ENCODE peak calls at places on chromosomes 6 and 20, in four cellular contexts. One of them, this sample, is unnamed.

GRCh38 chr6:167689751-167690150 is 137.0 kb upstream of the AFDN start:
- DNase-seq in K562: no peak
- DNase-seq in HCT116: no peak
- DNase-seq in HepG2: no peak
- DNase-seq in this sample: no peak

GRCh38 chr20:8932192-8933150 is 136.4 kb upstream of the PLCB4 start:
- DNase-seq in HepG2: no peak
- DNase-seq in K562: no peak
- DNase-seq in HCT116: no peak
- DNase-seq in this sample: no peak

GRCh38 chr20:59385461-59385860 is 85.0 kb downstream of the EDN3 start:
- DNase-seq in HepG2: no peak
- DNase-seq in K562: no peak
- DNase-seq in HCT116: no peak
- DNase-seq in this sample: no peak

GRCh38 chr6:144297498-144298166 is 12.5 kb downstream of the UTRN start:
- DNase-seq in K562: no peak
- DNase-seq in HCT116: no peak
- DNase-seq in HepG2: no peak
- DNase-seq in this sample: no peak

GRCh38 chr6:28082939-28083338 is 2.6 kb downstream of the ZNF165 start:
- DNase-seq in K562: no peak
- DNase-seq in HepG2: no peak
- DNase-seq in HCT116: no peak
- DNase-seq in this sample: no peak

GRCh38 chr20:38217791-38218565 is 42.6 kb downstream of the KIAA1755 start:
- DNase-seq in K562: no peak
- DNase-seq in HCT116: peak
- DNase-seq in HepG2: peak
- DNase-seq in this sample: no peak

GRCh38 chr6:24394777-24395437 is 7.8 kb upstream of the MRS2 start:
- DNase-seq in HepG2: no peak
- DNase-seq in HCT116: no peak
- DNase-seq in K562: no peak
- DNase-seq in this sample: no peak

GRCh38 chr6:13299909-13300308 is 28.4 kb downstream of the TBC1D7 start:
- DNase-seq in HCT116: no peak
- DNase-seq in HepG2: no peak
- DNase-seq in K562: no peak
- DNase-seq in this sample: no peak

GRCh38 chr6:161393292-161393691 is 119.4 kb upstream of the AGPAT4 start:
- DNase-seq in HCT116: no peak
- DNase-seq in K562: no peak
- DNase-seq in HepG2: no peak
- DNase-seq in this sample: no peak

GRCh38 chr6:136288566-136289326 is 900 bp downstream of the BCLAF1 start:
- DNase-seq in HepG2: peak
- DNase-seq in K562: peak
- DNase-seq in HCT116: peak
- DNase-seq in this sample: no peak

GRCh38 chr6:163652328-163652727 is 237.8 kb downstream of the QKI start:
- DNase-seq in HCT116: no peak
- DNase-seq in K562: no peak
- DNase-seq in HepG2: no peak
- DNase-seq in this sample: no peak

GRCh38 chr6:129306826-129307225 is 403.2 kb downstream of the ARHGAP18 start:
- DNase-seq in HCT116: no peak
- DNase-seq in K562: no peak
- DNase-seq in HepG2: no peak
- DNase-seq in this sample: no peak

GRCh38 chr6:46734867-46735719 is at the start of gene PLA2G7:
- DNase-seq in K562: no peak
- DNase-seq in HepG2: no peak
- DNase-seq in HCT116: no peak
- DNase-seq in this sample: no peak

GRCh38 chr6:130625825-130626500 is 201.2 kb upstream of the SMLR1 start:
- DNase-seq in HepG2: no peak
- DNase-seq in K562: no peak
- DNase-seq in HCT116: peak
- DNase-seq in this sample: no peak

GRCh38 chr6:16762547-16763477 is 1.6 kb upstream of the ATXN1 start:
- DNase-seq in K562: peak
- DNase-seq in HepG2: peak
- DNase-seq in HCT116: peak
- DNase-seq in this sample: no peak
- TF ChIP-seq TCF7L2 in K562: no peak
- TF ChIP-seq TCF7L2 in HepG2: no peak
- TF ChIP-seq TCF7L2 in HCT116: peak
- TF ChIP-seq TCF7L2 in this sample: no peak

GRCh38 chr6:33170176-33171095 is 21.8 kb downstream of the COL11A2 start:
- DNase-seq in HepG2: no peak
- DNase-seq in HCT116: no peak
- DNase-seq in K562: no peak
- DNase-seq in this sample: no peak
- TF ChIP-seq TCF7L2 in HepG2: no peak
- TF ChIP-seq TCF7L2 in HCT116: no peak
- TF ChIP-seq TCF7L2 in K562: no peak
- TF ChIP-seq TCF7L2 in this sample: no peak

GRCh38 chr6:169132361-169132895 is 121.2 kb downstream of the THBS2 start:
- DNase-seq in HCT116: no peak
- DNase-seq in HepG2: no peak
- DNase-seq in K562: no peak
- DNase-seq in this sample: no peak
- TF ChIP-seq TCF7L2 in HCT116: no peak
- TF ChIP-seq TCF7L2 in HepG2: no peak
- TF ChIP-seq TCF7L2 in K562: no peak
- TF ChIP-seq TCF7L2 in this sample: no peak

GRCh38 chr6:149395185-149395584 is 4.9 kb upstream of the SUMO4 start:
- DNase-seq in HepG2: no peak
- DNase-seq in HCT116: no peak
- DNase-seq in K562: no peak
- DNase-seq in this sample: no peak

GRCh38 chr6:149392535-149392934 is 7.5 kb upstream of the SUMO4 start:
- DNase-seq in HepG2: no peak
- DNase-seq in HCT116: no peak
- DNase-seq in K562: no peak
- DNase-seq in this sample: no peak

GRCh38 chr6:149389509-149390297 is 10.4 kb upstream of the SUMO4 start:
- DNase-seq in HepG2: no peak
- DNase-seq in HCT116: no peak
- DNase-seq in K562: no peak
- DNase-seq in this sample: no peak

GRCh38 chr6:149392093-149392492 is 8.0 kb upstream of the SUMO4 start:
- DNase-seq in HCT116: no peak
- DNase-seq in HepG2: no peak
- DNase-seq in K562: no peak
- DNase-seq in this sample: no peak

DNA sequence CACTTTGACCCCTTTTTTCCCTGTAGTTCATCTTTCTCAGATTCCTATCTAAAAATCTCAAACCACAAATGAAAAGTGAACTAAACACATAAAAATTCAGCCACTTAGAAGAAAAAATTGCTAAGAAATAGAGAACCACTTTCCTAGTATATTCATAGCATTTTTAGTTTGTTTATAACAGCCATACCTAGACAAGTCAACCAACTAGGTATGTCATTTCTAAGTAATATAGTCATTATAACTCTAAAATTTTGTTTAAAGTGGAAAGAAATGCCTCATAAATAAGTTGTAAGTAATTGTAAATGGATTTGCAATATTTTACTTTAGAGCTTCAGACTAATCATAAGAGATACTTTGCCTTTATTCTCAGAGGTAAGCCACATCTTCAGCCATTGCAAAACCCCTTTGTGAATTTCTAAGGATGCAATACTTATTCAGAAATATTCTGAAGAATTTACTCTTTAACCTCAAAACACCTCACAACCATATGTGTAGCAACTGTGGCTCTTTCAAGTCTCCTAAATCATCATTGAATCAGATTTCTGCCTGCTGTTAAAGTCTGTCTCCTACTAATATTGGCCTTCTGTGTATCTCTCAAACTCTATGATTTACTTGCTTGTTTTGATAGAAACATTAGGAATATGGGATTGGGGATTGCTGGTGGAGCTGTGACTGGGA is 6.9 kb upstream of the SUMO4 start:
- DNase-seq in K562: no peak
- DNase-seq in HCT116: no peak
- DNase-seq in HepG2: no peak
- DNase-seq in this sample: no peak
- TF ChIP-seq TCF7L2 in K562: no peak
- TF ChIP-seq TCF7L2 in HCT116: no peak
- TF ChIP-seq TCF7L2 in HepG2: no peak
- TF ChIP-seq TCF7L2 in this sample: no peak

DNA sequence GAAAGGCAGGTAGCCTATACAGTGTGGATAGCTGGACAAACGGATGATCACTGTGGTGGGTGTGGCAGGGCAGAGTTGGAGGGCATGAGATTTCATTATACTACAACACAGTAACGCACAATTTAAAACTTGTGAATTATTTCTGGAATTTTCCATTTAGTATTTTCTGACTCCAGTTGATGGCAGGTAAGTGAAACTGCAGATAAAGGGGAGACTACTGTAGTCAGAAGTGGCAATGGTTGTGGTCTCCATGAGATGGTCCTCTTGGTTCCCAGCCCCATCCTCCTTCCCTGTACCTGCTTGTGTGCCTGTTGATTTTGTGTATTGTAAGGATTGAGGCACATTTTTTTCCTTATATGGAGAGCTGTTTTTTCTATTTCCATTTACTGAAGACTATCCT is 22.5 kb upstream of the SCAF8 start:
- DNase-seq in HCT116: no peak
- DNase-seq in K562: no peak
- DNase-seq in HepG2: no peak
- DNase-seq in this sample: no peak
- TF ChIP-seq TCF7L2 in HCT116: no peak
- TF ChIP-seq TCF7L2 in K562: no peak
- TF ChIP-seq TCF7L2 in HepG2: no peak
- TF ChIP-seq TCF7L2 in this sample: no peak

GRCh38 chr6:111439169-111439568 is 43.8 kb downstream of the REV3L start:
- DNase-seq in HepG2: no peak
- DNase-seq in HCT116: no peak
- DNase-seq in K562: no peak
- DNase-seq in this sample: no peak
- TF ChIP-seq TCF7L2 in HepG2: no peak
- TF ChIP-seq TCF7L2 in HCT116: no peak
- TF ChIP-seq TCF7L2 in K562: no peak
- TF ChIP-seq TCF7L2 in this sample: no peak

GRCh38 chr6:88984152-88984551 is 20.7 kb upstream of the RNGTT start:
- DNase-seq in HepG2: no peak
- DNase-seq in HCT116: no peak
- DNase-seq in K562: no peak
- DNase-seq in this sample: no peak

GRCh38 chr6:88983532-88983931 is 20.1 kb upstream of the RNGTT start:
- DNase-seq in HCT116: peak
- DNase-seq in HepG2: no peak
- DNase-seq in K562: no peak
- DNase-seq in this sample: no peak

GRCh38 chr6:88985901-88986300 is 22.5 kb upstream of the RNGTT start:
- DNase-seq in K562: no peak
- DNase-seq in HepG2: peak
- DNase-seq in HCT116: no peak
- DNase-seq in this sample: no peak

GRCh38 chr6:88987922-88988321 is 24.5 kb upstream of the RNGTT start:
- DNase-seq in K562: no peak
- DNase-seq in HepG2: no peak
- DNase-seq in HCT116: no peak
- DNase-seq in this sample: no peak

DNA sequence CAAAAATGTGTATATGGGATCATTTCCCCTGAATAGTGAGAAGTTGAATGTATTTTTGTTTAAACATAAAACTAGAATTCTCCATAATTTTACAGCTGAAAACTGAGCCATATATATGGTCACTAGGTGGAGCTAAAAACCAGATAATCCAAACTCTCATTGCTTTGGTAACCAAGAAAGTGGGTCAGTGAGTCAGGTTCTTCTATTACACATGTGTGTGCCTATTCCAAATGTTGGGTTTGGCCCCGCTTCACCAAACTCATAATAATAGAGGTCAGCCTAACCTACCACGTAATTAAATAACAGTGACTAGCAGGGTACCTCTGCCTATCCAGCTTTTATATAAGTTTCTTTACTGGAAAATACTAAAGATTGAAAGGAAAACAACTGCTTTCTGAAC is 19.3 kb upstream of the RNGTT start:
- DNase-seq in HCT116: peak
- DNase-seq in K562: peak
- DNase-seq in HepG2: peak
- DNase-seq in this sample: peak
- TF ChIP-seq TCF7L2 in HCT116: no peak
- TF ChIP-seq TCF7L2 in K562: no peak
- TF ChIP-seq TCF7L2 in HepG2: no peak
- TF ChIP-seq TCF7L2 in this sample: no peak

GRCh38 chr6:50442531-50443040 is 270.7 kb upstream of the TFAP2D start:
- DNase-seq in HCT116: no peak
- DNase-seq in HepG2: no peak
- DNase-seq in K562: no peak
- DNase-seq in this sample: no peak
- TF ChIP-seq TCF7L2 in HCT116: no peak
- TF ChIP-seq TCF7L2 in HepG2: no peak
- TF ChIP-seq TCF7L2 in K562: no peak
- TF ChIP-seq TCF7L2 in this sample: no peak

DNA sequence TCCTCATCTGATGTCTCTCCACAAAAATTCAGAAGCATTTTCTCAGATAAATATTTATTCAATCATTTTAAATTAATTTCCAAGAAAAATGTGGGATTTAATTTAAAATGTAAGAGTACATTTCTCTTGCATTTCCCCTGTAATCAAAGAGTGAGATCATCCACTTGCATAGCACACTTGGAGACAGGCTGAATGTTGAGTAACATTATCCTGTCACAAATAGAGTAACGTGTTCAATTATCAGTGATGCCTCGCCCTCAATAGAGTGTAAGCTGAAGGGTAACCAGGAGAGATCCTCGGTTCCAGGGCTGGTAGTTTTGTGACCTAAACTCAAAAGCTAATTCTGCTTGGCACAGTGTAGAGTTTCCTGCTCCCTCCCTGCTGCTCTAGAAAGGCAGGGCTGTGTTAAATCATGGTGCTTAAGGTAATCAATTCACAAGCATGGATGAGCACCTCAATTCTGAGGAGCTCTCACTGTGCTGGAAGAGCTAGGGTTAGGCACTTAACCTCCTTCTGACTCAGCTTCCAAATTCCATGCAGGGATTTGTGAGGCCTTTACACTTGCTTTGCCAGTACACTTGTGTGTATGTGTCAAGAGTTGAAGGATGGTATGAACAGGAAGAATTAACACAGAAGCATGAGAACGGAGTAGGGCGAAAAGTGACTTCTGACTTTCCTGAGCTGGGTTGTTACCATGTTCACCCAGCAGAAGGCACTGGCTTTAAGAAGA is 56.6 kb downstream of the MMUT start:
- DNase-seq in K562: no peak
- DNase-seq in HCT116: no peak
- DNase-seq in HepG2: no peak
- DNase-seq in this sample: no peak
- TF ChIP-seq TCF7L2 in K562: no peak
- TF ChIP-seq TCF7L2 in HCT116: no peak
- TF ChIP-seq TCF7L2 in HepG2: no peak
- TF ChIP-seq TCF7L2 in this sample: no peak

This sample was measured in Panc1.